ENCODE peak calls at places on chromosomes 2 and 18, in ten cellular contexts. S, B, I, J, A, V, Y, T, Z and K are unnamed samples.
A peak's percentile ranks its signal among the peaks of the same experiment; 100 is the strongest.

GRCh38 chr2:97851172-97851571 is 137.8 kb downstream of the ZAP70 start:
- DNase-seq in S (no peak), B (no peak), I (no peak), J (no peak), A (no peak), V (no peak), Y (no peak), T (no peak), Z (no peak), K (no peak)

GRCh38 chr18:49778826-49779465 is 34.4 kb downstream of the ACAA2 start:
- DNase-seq in S (no peak), B (no peak), I (no peak), J (no peak), A (peak; percentile 68), V (no peak), Y (no peak), T (no peak), Z (no peak), K (peak; percentile 63)

GRCh38 chr2:231317579-231317978 is 77.9 kb upstream of the B3GNT7 start:
- DNase-seq in S (no peak), B (no peak), I (no peak), J (no peak), A (no peak), V (no peak), Y (no peak), T (no peak), Z (no peak), K (no peak)

GRCh38 chr2:240918258-240919091 is 12.3 kb downstream of the CROCC2 start:
- DNase-seq in S (no peak), B (peak; percentile 75), I (no peak), J (peak; percentile 13), A (peak; percentile 43), V (peak; percentile 18), Y (peak; percentile 46), T (no peak), Z (peak; percentile 51), K (peak; percentile 5)

GRCh38 chr18:23406271-23406787 is 46.8 kb upstream of the RIOK3 start:
- DNase-seq in S (no peak), B (no peak), I (no peak), J (no peak), A (no peak), V (no peak), Y (no peak), T (peak; percentile 40), Z (no peak), K (no peak)

GRCh38 chr2:223523541-223523940 is 78.6 kb downstream of the SCG2 start:
- DNase-seq in S (no peak), B (no peak), I (peak; percentile 94), J (no peak), A (no peak), V (no peak), Y (no peak), T (peak; percentile 46), Z (no peak), K (no peak)

GRCh38 chr2:37809525-37809924 is 115.6 kb upstream of the RMDN2 start:
- DNase-seq in S (no peak), B (no peak), I (peak; percentile 12), J (no peak), A (peak; percentile 72), V (peak; percentile 33), Y (no peak), T (peak; percentile 65), Z (no peak), K (peak; percentile 52)

GRCh38 chr2:239193925-239194687 is 206.7 kb downstream of the HDAC4 start:
- DNase-seq in S (no peak), B (no peak), I (no peak), J (no peak), A (peak; percentile 73), V (no peak), Y (no peak), T (no peak), Z (peak; percentile 64), K (no peak)

GRCh38 chr2:66694087-66694858 is 259.3 kb downstream of the MEIS1 start:
- DNase-seq in S (no peak), B (no peak), I (no peak), J (no peak), A (no peak), V (no peak), Y (no peak), T (no peak), Z (no peak), K (no peak)

GRCh38 chr2:207530160-207531023 is 630 bp downstream of the CREB1 start:
- DNase-seq in S (peak; percentile 81), B (peak; percentile 92), I (no peak), J (peak; percentile 41), A (peak; percentile 65), V (peak; percentile 82), Y (peak; percentile 67), T (no peak), Z (peak; percentile 77), K (peak; percentile 49)

GRCh38 chr2:141068053-141068682 is 1062.6 kb downstream of the LRP1B start:
- DNase-seq in S (no peak), B (no peak), I (no peak), J (no peak), A (peak; percentile 47), V (no peak), Y (no peak), T (no peak), Z (no peak), K (peak; percentile 44)

GRCh38 chr2:44886409-44886808 is 55.1 kb upstream of the SIX3 start:
- DNase-seq in S (no peak), B (no peak), I (no peak), J (no peak), A (no peak), V (no peak), Y (no peak), T (no peak), Z (no peak), K (no peak)

GRCh38 chr2:37211939-37212338 is 15.6 kb downstream of the CEBPZOS start:
- DNase-seq in S (no peak), B (no peak), I (no peak), J (no peak), A (no peak), V (no peak), Y (no peak), T (peak; percentile 25), Z (no peak), K (no peak)

GRCh38 chr2:138236142-138236541 is 265.4 kb upstream of the SPOPL start:
- DNase-seq in S (no peak), B (no peak), I (no peak), J (no peak), A (no peak), V (no peak), Y (no peak), T (no peak), Z (no peak), K (no peak)

GRCh38 chr2:95278637-95279225 is 4.5 kb downstream of the PROM2 start:
- DNase-seq in S (no peak), B (peak; percentile 68), I (no peak), J (peak; percentile 14), A (no peak), V (no peak), Y (peak; percentile 39), T (no peak), Z (peak; percentile 57), K (no peak)

GRCh38 chr18:62935994-62936393 is 220.7 kb downstream of the PHLPP1 start:
- DNase-seq in S (no peak), B (no peak), I (no peak), J (no peak), A (no peak), V (no peak), Y (no peak), T (no peak), Z (no peak), K (no peak)
- TF ChIP-seq CTCF in S (no peak), B (no peak), I (no peak), J (no peak), A (peak; percentile 51), V (peak; percentile 11), Y (no peak), T (no peak), Z (no peak), K (no peak)

GRCh38 chr2:225140761-225141160 is 98.5 kb upstream of the DOCK10 start:
- DNase-seq in S (no peak), B (no peak), I (no peak), J (no peak), A (no peak), V (no peak), Y (no peak), T (no peak), Z (no peak), K (no peak)
- H3K4me3 ChIP-seq in S (no peak overlapping the region), B (no peak overlapping the region), I (no peak overlapping the region), J (no peak overlapping the region), A (no peak overlapping the region), V (no peak overlapping the region), Y (no peak overlapping the region), T (no peak overlapping the region), Z (no peak overlapping the region), K (no peak overlapping the region)

DNA sequence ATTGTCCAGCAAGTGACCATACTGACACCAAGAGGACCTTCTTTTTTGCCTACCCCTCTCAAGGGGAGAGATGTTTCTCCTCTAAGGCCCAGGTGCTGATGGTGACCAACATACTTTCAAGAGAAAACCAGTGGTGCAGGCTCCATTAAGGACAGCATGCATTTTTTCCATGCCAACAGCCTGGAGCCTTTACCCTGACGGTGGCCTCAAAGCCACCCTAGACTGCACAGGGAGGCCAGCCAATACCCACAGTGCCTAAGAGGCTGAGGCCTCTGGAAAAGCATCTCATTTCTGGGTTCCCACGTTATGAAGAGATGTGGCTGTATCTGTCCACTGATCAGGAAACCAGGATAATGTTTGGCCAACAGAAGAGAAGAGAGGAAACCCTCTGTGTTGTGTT is 19.3 kb downstream of the SPRED2 start:
- DNase-seq in S (no peak), B (no peak), I (no peak), J (no peak), A (no peak), V (no peak), Y (no peak), T (no peak), Z (no peak), K (no peak)
- H3K27me3 ChIP-seq in S (no peaks in the 10 kb centered on the region), B (no peaks in the 10 kb centered on the region), I (no peaks in the 10 kb centered on the region), J (no peaks in the 10 kb centered on the region), A (no peaks in the 10 kb centered on the region), V (no peaks in the 10 kb centered on the region), Y (no peaks in the 10 kb centered on the region), T (no peaks in the 10 kb centered on the region), Z (no peaks in the 10 kb centered on the region), K (no peaks in the 10 kb centered on the region)

GRCh38 chr2:225120175-225120574 is 77.9 kb upstream of the DOCK10 start:
- DNase-seq in S (no peak), B (no peak), I (no peak), J (no peak), A (no peak), V (no peak), Y (no peak), T (peak; percentile 67), Z (no peak), K (peak; percentile 7)

GRCh38 chr2:225122007-225122406 is 79.7 kb upstream of the DOCK10 start:
- DNase-seq in S (no peak), B (no peak), I (no peak), J (no peak), A (no peak), V (no peak), Y (no peak), T (no peak), Z (no peak), K (peak; percentile 53)

GRCh38 chr2:225117061-225117716 is 74.9 kb upstream of the DOCK10 start:
- DNase-seq in S (no peak), B (no peak), I (no peak), J (no peak), A (no peak), V (no peak), Y (no peak), T (peak; percentile 11), Z (no peak), K (no peak)

GRCh38 chr2:225124311-225124832 is 82.1 kb upstream of the DOCK10 start:
- DNase-seq in S (no peak), B (no peak), I (no peak), J (no peak), A (no peak), V (no peak), Y (no peak), T (peak; percentile 21), Z (no peak), K (no peak)

GRCh38 chr2:225122582-225123486 is 80.6 kb upstream of the DOCK10 start:
- DNase-seq in S (no peak), B (no peak), I (no peak), J (no peak), A (no peak), V (peak; percentile 26), Y (no peak), T (peak; percentile 47), Z (no peak), K (peak; percentile 26)
- TF ChIP-seq CTCF in S (peak; percentile 13), B (peak; percentile 16), I (peak; percentile 39), J (peak; percentile 39), A (peak; percentile 76), V (peak; percentile 63), Y (peak; percentile 41), T (peak; percentile 65), Z (no peak), K (peak; percentile 56)